ENCODE peak calls at places on chromosomes 12 and 14, in seven cellular contexts. G is AG09309, P is GM12865, N is HFF-Myc, R is fibroblast of pulmonary artery, W is epithelial cell of esophagus, H is colonic mucosa. I is an unnamed sample.

GRCh38 chr14:103600503-103600902 is 28.5 kb upstream of the KLC1 start:
- DNase-seq in W (no peak), R (no peak), G (no peak), H (no peak), P (no peak), N (no peak), I (no peak)

GRCh38 chr12:2960432-2960956 is 1.3 kb downstream of the TEAD4 start:
- DNase-seq in R (peak), W (peak), G (no peak), P (peak), H (no peak), N (no peak), I (no peak)

GRCh38 chr14:71143391-71144290 is 236.4 kb downstream of the PCNX1 start:
- DNase-seq in R (peak), H (no peak), P (no peak), G (no peak), N (no peak), W (peak), I (peak)

GRCh38 chr12:20624718-20625117 is 70.4 kb upstream of the SLCO1C1 start:
- DNase-seq in N (no peak), G (no peak), W (peak), P (no peak), R (peak), H (peak), I (no peak)

GRCh38 chr12:67637718-67638117 is 10.8 kb upstream of the DYRK2 start:
- DNase-seq in P (no peak), G (no peak), N (no peak), W (no peak), H (no peak), R (no peak), I (no peak)

GRCh38 chr14:96086032-96086431 is 46.9 kb downstream of the C14orf132 start:
- DNase-seq in P (no peak), H (no peak), R (peak), N (peak), G (no peak), W (peak), I (peak)

GRCh38 chr14:102221026-102221425 is 81.3 kb downstream of the WDR20 start:
- DNase-seq in H (no peak), P (no peak), N (no peak), R (peak), W (peak), G (no peak), I (no peak)

GRCh38 chr12:111488271-111488670 is 82.5 kb downstream of the SH2B3 start:
- DNase-seq in R (peak), H (no peak), W (no peak), P (no peak), G (no peak), N (no peak), I (no peak)

GRCh38 chr12:67388331-67389163 is 119.4 kb downstream of the CAND1 start:
- DNase-seq in N (no peak), P (no peak), R (no peak), G (no peak), W (peak), H (no peak), I (no peak)

DNA sequence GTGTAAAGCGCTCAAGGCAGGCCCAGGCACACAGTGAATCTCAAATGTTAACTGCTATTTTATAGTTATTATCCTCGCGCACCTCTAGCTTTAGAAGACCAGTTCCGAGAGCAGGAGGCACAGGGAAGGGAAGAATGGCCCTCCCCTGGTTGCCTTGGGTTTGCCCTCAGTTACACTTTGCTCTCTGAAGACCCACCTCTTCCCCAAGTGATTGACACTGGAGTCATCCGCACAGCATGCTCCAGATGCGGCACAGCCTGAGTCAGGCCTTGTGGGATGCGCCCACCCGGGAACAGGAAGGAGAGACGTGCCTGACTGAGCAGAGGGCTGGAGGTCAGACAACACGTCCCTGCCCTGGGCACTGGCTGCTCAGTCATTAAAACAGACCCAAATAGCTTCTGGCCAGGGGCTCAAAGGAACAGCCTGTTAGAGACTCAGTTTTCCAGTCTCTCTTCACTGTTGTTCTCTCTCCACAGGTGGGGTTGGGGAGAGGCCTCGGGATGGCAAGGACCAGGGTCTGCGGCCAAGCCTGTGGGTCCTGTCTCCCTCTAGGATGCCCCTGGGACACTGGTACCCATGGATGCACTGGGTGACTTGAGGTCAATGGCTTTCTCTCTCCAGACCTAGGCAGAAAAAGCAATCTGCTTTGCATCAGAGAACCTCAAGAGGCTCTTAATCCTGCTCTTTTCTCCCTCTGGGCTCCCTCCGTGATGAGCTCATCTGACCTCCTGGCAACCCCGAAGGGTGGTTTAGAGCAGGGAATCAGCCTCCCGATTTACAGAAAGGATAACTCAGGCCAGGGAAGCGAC is 13.6 kb upstream of the MLXIP start:
- DNase-seq in H (peak), G (peak), W (peak), P (no peak), R (peak), N (peak), I (peak)
- H3K4me3 ChIP-seq in H (no peak), G (peak), W (no peak), P (no peak), R (peak), N (peak), I (no peak)

GRCh38 chr14:44912041-44912869 is 49.5 kb downstream of the KLHL28 start:
- DNase-seq in N (no peak), H (no peak), P (no peak), G (no peak), W (no peak), R (no peak), I (no peak)
- H3K4me3 ChIP-seq in N (peak), H (peak), P (no peak), G (peak), W (peak), R (peak), I (peak)

GRCh38 chr12:121060149-121061001 is 21.3 kb upstream of the OASL start:
- DNase-seq in G (no peak), P (peak), N (peak), W (peak), H (peak), R (peak), I (no peak)
- H3K4me3 ChIP-seq in G (peak), P (peak), N (peak), W (no peak), H (peak), R (peak), I (no peak)

DNA sequence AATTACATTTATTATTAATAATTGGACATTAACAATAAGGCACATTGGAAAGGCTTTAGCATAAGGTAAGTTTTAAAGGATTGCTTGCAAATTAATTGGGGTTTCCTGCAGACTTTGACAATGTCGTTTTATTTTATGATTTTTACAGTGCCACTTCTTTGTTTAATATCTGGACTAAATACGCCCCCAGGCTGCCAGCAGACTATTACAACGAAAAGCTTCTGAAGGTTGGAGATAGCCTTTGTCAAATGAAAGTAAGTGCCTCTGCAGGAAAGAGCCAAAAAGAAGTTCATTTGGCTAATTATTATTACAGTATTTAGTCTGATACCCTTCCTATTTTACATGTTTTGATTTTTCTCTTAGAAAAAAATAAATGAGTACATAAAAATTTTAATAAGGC is 11.3 kb downstream of the CFAP54 start:
- DNase-seq in N (no peak), G (no peak), H (no peak), W (peak), P (peak), R (peak), I (no peak)
- H3K4me3 ChIP-seq in N (no peak), G (no peak), H (no peak), W (no peak), P (no peak), R (no peak), I (no peak)

DNA sequence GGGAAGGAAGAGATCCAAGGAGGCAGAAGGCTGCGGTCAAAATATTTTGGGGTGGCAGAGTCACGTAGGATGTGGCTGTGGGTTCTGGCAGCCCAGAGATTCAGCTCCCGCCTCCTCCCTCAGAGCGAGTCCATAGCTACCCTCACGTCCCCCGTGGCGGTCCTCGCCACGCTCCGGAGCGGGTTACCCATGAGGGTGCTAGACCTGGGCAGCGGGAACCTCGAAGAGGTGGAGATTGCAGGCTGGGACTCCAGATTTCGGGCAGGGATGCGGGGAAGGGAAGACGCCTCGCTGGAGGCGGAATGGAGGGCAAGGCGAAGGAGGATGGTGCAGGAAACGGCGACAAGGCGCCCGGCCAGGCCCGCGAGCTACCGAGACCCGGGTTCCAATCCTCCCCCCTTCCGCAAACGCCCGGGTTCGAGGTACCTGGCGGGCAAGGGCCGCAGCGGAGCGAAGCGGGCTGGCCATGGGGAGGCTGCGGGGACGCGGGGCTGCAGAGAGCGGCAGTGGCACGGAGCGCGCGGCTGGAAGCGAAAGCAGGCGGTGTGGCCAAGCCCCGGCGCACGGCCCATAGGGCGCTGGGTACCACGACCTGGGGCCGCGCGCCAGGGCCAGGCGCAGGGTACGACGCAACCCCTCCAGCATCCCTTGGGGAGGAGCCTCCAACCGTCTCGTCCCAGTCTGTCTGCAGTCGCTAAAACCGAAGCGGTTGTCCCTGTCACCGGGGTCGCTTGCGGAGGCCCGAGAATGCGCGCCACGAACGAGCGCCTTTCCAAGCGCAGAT is 46.2 kb downstream of the BCAT1 start:
- DNase-seq in P (peak), N (no peak), H (no peak), W (peak), G (no peak), R (no peak), I (no peak)
- H3K4me3 ChIP-seq in P (peak), N (peak), H (peak), W (peak), G (peak), R (peak), I (peak)

DNA sequence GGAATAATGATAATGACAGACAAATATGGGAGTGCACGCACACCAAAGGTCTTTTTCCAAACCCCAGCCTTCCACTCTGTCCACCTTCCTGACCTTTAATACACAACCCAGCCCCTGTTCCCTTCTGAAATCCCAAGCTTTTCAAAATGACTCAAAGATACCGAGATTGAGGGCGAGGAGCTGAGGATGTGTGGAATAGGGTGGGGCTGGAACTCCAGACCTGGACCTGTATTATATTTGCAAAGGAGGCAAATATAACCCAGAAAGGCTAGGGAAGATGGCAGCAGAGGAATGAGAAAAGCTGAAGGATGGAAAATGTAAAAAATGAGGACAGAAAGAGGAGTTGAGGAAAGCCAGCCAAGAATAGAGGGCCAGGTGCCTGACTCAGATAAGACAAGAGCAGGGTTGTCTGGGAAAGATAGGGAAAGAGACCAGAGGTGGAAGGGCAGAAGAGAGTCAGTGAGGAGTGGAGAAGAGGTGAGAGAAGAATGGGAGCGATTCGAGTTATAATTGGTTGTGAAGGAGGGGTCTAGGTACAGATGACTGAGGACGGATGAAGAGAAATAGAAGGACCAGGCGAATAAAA is 1.0 kb upstream of the PTMS start:
- DNase-seq in W (no peak), P (no peak), N (no peak), H (no peak), R (no peak), G (no peak), I (no peak)
- H3K4me3 ChIP-seq in W (peak), P (peak), N (peak), H (peak), R (peak), G (no peak), I (peak)

GRCh38 chr14:20798932-20799331 is 3.7 kb downstream of the RNASE1 start:
- DNase-seq in R (no peak), W (no peak), P (no peak), N (no peak), H (no peak), G (no peak), I (no peak)

GRCh38 chr14:20799955-20800544 is 2.6 kb downstream of the RNASE1 start:
- DNase-seq in H (no peak), N (no peak), R (no peak), P (no peak), G (no peak), W (no peak), I (no peak)

GRCh38 chr14:20801726-20802125 is 918 bp downstream of the RNASE1 start:
- DNase-seq in G (no peak), H (peak), W (no peak), P (no peak), N (no peak), R (no peak), I (no peak)

GRCh38 chr14:20798318-20798717 is 4.3 kb downstream of the RNASE1 start:
- DNase-seq in P (peak), G (no peak), N (no peak), W (no peak), H (no peak), R (no peak), I (no peak)

GRCh38 chr14:20799444-20799843 is 3.2 kb downstream of the RNASE1 start:
- DNase-seq in N (no peak), H (no peak), R (peak), W (no peak), G (no peak), P (no peak), I (no peak)
- H3K4me3 ChIP-seq in N (no peak), H (no peak), R (no peak), W (no peak), G (no peak), P (no peak), I (no peak)

GRCh38 chr12:94789510-94790225 is 139.3 kb upstream of the TMCC3 start:
- DNase-seq in H (no peak), W (no peak), R (no peak), P (no peak), G (no peak), N (no peak), I (no peak)
- H3K4me3 ChIP-seq in H (no peak), W (no peak), R (no peak), P (no peak), G (no peak), N (no peak), I (no peak)